ENCODE peak calls at places on chromosome 2, in six cellular contexts. T is mesendoderm, L is cardiac muscle cell, S is GM06990, I is psoas muscle, C is transverse colon. W is an unnamed sample. For H3K36me3, the result is how much of the 10 kb centered on the place peaks cover.

GRCh38 chr2:71277536-71278103 is 50.7 kb upstream of the PAIP2B start:
- DNase-seq in L (peak), S (peak), C (peak), T (peak), I (peak), W (no peak)

GRCh38 chr2:145186303-145186702 is 666.4 kb upstream of the ZEB2 start:
- DNase-seq in S (peak), T (peak), C (no peak), L (no peak), I (no peak), W (peak)

GRCh38 chr2:200454839-200455801 is 54.7 kb downstream of the KCTD18 start:
- DNase-seq in T (peak), I (no peak), S (peak), C (no peak), L (no peak), W (no peak)

GRCh38 chr2:176174382-176174834 is 14.1 kb upstream of the HOXD1 start:
- DNase-seq in T (no peak), C (no peak), S (no peak), I (no peak), L (no peak), W (no peak)

GRCh38 chr2:143282684-143283083 is 153.5 kb downstream of the ARHGAP15 start:
- DNase-seq in L (no peak), T (peak), S (no peak), I (no peak), C (no peak), W (no peak)

GRCh38 chr2:120771556-120772208 is 36.0 kb downstream of the GLI2 start:
- DNase-seq in T (peak), L (peak), C (peak), I (peak), S (no peak), W (peak)

GRCh38 chr2:182766626-182767025 is 50.6 kb downstream of the DNAJC10 start:
- DNase-seq in C (no peak), L (no peak), T (no peak), I (no peak), S (no peak), W (no peak)

GRCh38 chr2:163182764-163183354 is 344.3 kb upstream of the KCNH7 start:
- DNase-seq in L (peak), I (no peak), C (no peak), S (no peak), T (no peak), W (no peak)

GRCh38 chr2:192265751-192266150 is 71.0 kb upstream of the TMEFF2 start:
- DNase-seq in T (no peak), L (peak), S (no peak), C (no peak), I (no peak), W (no peak)

GRCh38 chr2:55966431-55967118 is 43.0 kb upstream of the EFEMP1 start:
- DNase-seq in I (peak), C (peak), L (peak), S (no peak), T (no peak), W (no peak)

GRCh38 chr2:66573412-66573811 is 138.5 kb downstream of the MEIS1 start:
- DNase-seq in L (no peak), I (no peak), S (no peak), C (no peak), T (peak), W (no peak)

GRCh38 chr2:66571873-66572272 is 136.9 kb downstream of the MEIS1 start:
- DNase-seq in C (no peak), L (no peak), S (no peak), T (peak), I (no peak), W (no peak)

GRCh38 chr2:66575625-66576371 is 140.9 kb downstream of the MEIS1 start:
- DNase-seq in I (peak), T (peak), S (no peak), C (no peak), L (peak), W (no peak)

GRCh38 chr2:66574701-66575624 is 140.0 kb downstream of the MEIS1 start:
- DNase-seq in C (peak), S (no peak), L (peak), T (peak), I (peak), W (no peak)

DNA sequence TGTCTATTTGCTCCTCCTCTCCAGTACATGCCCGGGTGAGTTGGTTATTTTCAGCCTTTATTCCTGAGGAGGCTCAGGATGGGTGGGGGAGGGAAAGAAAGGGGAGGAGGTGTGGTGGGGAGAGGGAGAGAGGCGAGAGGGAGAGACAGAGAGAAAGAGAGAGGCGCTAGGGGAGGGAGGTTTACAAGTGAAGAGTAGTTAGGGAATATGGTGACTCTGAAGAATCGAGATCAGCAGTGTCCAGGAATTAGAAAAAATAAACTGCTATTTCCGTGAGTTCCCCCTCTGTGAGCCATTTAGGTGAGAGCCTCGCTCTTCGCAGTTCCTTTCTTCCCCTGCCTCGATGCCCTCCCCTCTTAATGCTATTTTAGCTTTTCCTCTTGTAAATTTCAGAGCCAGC is 138.9 kb downstream of the MEIS1 start:
- DNase-seq in I (no peak), L (no peak), C (no peak), S (no peak), T (peak), W (no peak)
- H3K4me3 ChIP-seq in I (no peak), L (peak), C (no peak), S (no peak), T (peak), W (peak)

DNA sequence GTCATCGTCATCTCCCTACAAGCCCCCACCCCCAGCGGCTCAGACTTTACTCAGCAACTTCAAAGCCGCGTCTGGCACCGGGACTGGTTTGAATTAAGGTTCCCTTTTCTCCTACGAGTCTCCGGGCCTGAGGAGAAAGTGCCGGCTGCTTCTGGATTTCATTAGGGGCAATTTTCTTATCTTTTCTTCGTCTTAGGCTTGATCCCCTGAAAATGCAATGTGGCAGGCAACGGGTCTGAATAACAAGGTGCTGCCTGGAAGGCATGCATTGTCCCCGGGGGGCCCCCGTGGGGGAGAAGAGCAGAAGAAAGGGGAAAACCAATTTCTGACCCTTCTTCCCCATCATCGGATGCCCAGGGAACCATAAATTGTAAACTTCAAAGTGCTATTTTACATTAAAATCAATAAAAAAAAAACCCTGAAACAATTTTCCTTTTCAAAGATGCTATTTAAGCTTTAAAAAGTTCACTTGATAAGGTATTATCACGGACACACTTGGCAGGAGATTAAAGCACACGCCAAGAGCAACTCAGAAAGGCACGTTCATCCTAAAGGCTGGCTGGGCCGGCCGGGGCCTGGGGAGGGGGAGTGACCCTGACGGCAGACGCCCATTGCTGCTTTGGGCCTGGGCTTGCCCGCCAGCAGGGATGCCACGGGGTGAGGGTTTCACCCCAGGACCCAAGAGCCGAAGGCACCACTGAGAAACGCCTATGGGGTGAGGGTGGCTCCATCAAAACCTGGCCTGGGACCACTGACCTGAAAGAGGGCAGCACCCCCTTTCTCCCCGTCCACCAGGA is 230.4 kb downstream of the TWIST2 start:
- DNase-seq in C (no peak), S (no peak), T (no peak), L (no peak), I (no peak), W (no peak)
- H3K36me3 ChIP-seq in C (under half), S (under half), T (under half), L (under half), I (half or more), W (under half)

DNA sequence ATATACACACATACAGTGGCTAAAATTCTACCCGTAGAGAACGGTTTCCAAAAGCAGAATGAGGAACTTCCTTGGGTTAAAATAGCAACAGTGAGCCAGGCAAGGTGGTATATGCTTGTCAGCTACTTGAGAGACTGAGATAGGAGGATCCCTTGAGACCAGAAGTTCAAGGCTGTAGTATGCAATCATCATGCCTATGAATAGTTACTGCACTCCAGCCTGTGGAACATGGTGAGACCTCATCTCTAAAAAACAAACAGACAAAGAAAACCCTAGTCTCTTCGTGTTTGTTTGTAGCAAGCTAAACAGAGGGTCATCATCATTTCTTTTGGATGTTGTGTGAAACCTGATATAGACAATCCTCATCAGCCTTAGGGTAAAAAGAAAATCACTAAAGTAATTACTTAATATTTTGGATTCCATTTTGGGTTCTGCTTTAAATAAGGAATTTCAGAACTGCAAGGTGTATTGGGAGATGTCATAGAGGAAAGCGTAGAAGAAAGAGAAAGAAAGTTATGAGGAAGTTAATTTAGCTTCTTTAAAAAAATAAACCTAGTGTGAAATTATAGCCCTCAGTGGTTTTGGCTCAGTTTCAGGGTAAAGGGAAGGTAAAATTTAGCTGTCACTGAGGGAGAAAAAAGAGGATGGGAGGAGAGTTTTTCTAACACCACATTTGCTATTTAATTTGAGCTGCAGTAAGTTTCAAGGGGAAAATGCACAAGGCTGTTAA is 46.5 kb downstream of the PLEK start:
- DNase-seq in L (no peak), S (peak), T (no peak), C (no peak), I (no peak), W (no peak)
- H3K4me3 ChIP-seq in L (no peak), S (peak), T (no peak), C (no peak), I (no peak), W (no peak)

GRCh38 chr2:27040282-27040681 is 7.5 kb downstream of the TMEM214 start:
- DNase-seq in L (no peak), S (no peak), C (no peak), T (no peak), I (no peak), W (no peak)

GRCh38 chr2:27039871-27040270 is 7.1 kb downstream of the TMEM214 start:
- DNase-seq in C (no peak), T (no peak), S (no peak), L (no peak), I (no peak), W (no peak)

GRCh38 chr2:27038012-27038411 is 5.2 kb downstream of the TMEM214 start:
- DNase-seq in S (no peak), T (no peak), C (no peak), L (no peak), I (no peak), W (no peak)

GRCh38 chr2:27039426-27039825 is 6.7 kb downstream of the TMEM214 start:
- DNase-seq in C (no peak), I (no peak), S (no peak), T (no peak), L (no peak), W (no peak)

DNA sequence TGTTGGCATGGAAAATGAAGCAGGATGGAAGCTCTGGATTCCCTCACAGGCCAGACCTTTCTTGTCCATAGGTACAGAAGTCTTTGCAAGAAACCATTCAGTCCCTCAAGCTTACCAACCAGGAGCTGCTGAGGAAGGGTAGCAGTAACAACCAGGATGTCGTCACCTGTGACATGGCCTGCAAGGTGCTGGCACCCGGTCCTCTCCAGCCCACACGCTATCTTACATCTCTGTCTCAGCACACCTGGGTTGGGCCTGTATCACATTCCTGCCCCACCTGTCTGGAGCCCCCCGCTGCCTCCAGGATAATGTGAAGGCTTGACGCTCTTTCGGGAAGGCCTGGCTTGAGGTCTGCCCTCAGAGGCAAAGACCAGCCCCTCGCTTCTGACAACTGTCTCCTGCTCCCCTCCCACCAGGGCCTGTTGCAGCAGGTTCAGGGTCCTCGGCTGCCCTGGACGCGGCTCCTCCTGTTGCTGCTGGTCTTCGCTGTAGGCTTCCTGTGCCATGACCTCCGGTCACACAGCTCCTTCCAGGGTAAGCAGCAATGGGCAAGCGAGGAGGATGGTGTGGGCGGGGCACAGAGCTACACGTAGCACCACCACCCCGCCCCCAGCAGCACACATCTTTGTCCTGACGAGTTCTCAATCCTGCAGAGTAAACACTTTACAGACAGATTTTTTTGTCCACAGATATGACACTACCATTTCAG is 6.0 kb downstream of the TMEM214 start:
- DNase-seq in S (no peak), T (no peak), C (no peak), I (no peak), L (no peak), W (no peak)
- H3K36me3 ChIP-seq in S (half or more), T (under half), C (half or more), I (half or more), L (under half), W (half or more)

DNA sequence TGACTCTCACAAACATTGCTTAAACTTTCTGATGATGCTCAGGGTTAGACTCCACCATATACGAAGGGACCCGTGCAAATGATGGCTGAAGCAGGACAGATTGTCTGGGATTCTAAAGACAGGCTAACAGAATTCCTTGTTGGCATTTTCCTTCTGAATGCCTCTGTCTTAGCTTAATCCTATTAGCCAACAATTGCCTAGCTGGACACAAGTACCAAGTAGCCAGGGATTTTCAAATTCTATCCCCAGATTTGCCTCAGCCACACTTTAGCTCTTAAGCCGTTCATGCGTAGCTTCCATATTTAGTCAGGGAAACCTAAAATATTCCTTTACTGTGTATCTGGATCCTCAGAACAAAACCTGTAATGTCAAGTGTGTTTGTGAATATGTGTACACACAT is 40.0 kb downstream of the COL4A3 start:
- DNase-seq in T (no peak), I (no peak), L (no peak), C (no peak), S (no peak), W (no peak)
- H3K4me3 ChIP-seq in T (no peak), I (no peak), L (no peak), C (no peak), S (no peak), W (no peak)

GRCh38 chr2:25237764-25238163 is 69.4 kb upstream of the POMC start:
- DNase-seq in S (no peak), L (no peak), I (no peak), T (no peak), C (no peak), W (no peak)
- H3K36me3 ChIP-seq in S (under half), L (half or more), I (half or more), T (under half), C (under half), W (under half)